ENCODE peak calls at places on chromosomes 2 and 18, in five cellular contexts. S is fibroblast of pulmonary artery, U is heart left ventricle, R is B cell, P is body of pancreas. H is an unnamed sample.

GRCh38 chr2:222320441-222321395 is 21.9 kb upstream of the PAX3 start:
- DNase-seq in U (peak; percentile 49), P (no peak), S (no peak), R (peak; percentile 24), H (peak; percentile 89)

GRCh38 chr18:48539406-48540328 is 836 bp downstream of the CTIF start:
- DNase-seq in R (peak; percentile 59), S (peak; percentile 62), P (peak; percentile 54), U (peak; percentile 38), H (peak; percentile 43)

GRCh38 chr2:101521497-101521896 is 46.6 kb upstream of the RFX8 start:
- DNase-seq in U (no peak), R (no peak), P (no peak), S (no peak), H (no peak)

GRCh38 chr2:150824118-150824517 is 336.7 kb upstream of the RND3 start:
- DNase-seq in S (no peak), P (no peak), R (no peak), U (no peak), H (no peak)

GRCh38 chr2:105375001-105375561 is 23.8 kb downstream of the FHL2 start:
- DNase-seq in R (no peak), S (peak; percentile 81), U (peak; percentile 40), P (no peak), H (no peak)

GRCh38 chr2:40397720-40398119 is 54.2 kb downstream of the SLC8A1 start:
- DNase-seq in P (no peak), R (no peak), S (no peak), U (no peak), H (no peak)

GRCh38 chr2:68742638-68743037 is 8.0 kb downstream of the ARHGAP25 start:
- DNase-seq in U (no peak), R (peak; percentile 42), S (no peak), P (no peak), H (no peak)

GRCh38 chr2:20144861-20145260 is 80.1 kb downstream of the SDC1 start:
- DNase-seq in P (no peak), R (no peak), S (no peak), U (no peak), H (no peak)

GRCh38 chr2:223109341-223109740 is 57.4 kb downstream of the KCNE4 start:
- DNase-seq in P (no peak), S (peak; percentile 39), R (no peak), U (no peak), H (no peak)

GRCh38 chr2:240337028-240337427 is 98.4 kb upstream of the GPC1 start:
- DNase-seq in R (no peak), P (no peak), S (no peak), U (no peak), H (no peak)

GRCh38 chr2:160224060-160224459 is 24.0 kb upstream of the ITGB6 start:
- DNase-seq in P (no peak), R (no peak), S (peak; percentile 89), U (no peak), H (no peak)
- TF ChIP-seq CTCF in P (no peak), R (no peak), S (no peak), U (no peak), H (no peak)

GRCh38 chr2:231662028-231662810 is 46.1 kb upstream of the PTMA start:
- DNase-seq in S (peak; percentile 98), R (peak; percentile 91), U (peak; percentile 97), P (peak; percentile 97), H (no peak)
- TF ChIP-seq CTCF in S (no peak), R (no peak), U (no peak), P (no peak), H (no peak)

GRCh38 chr18:57086163-57086562 is 60.7 kb upstream of the BOD1L2 start:
- DNase-seq in S (no peak), P (no peak), R (no peak), U (no peak), H (no peak)
- TF ChIP-seq CTCF in S (no peak), P (no peak), R (no peak), U (no peak), H (no peak)

GRCh38 chr18:11741505-11742145 is 52.6 kb downstream of the GNAL start:
- DNase-seq in R (peak; percentile 45), U (no peak), S (no peak), P (no peak), H (no peak)
- TF ChIP-seq CTCF in R (peak; percentile 73), U (peak; percentile 38), S (peak; percentile 43), P (peak; percentile 41), H (peak; percentile 41)

GRCh38 chr2:53786371-53787254 is at the start of the genes ASB3 and ERLEC1:
- DNase-seq in S (peak; percentile 84), P (peak; percentile 92), U (peak; percentile 93), R (peak; percentile 88), H (peak; percentile 88)
- TF ChIP-seq CTCF in S (no peak), P (no peak), U (no peak), R (no peak), H (no peak)